ENCODE peak calls at places on chromosome 5, in six cellular contexts. S is pancreas, Z is gastrocnemius medialis, E is astrocyte, M is endodermal cell, H is cardiac muscle cell. T is an unnamed sample.

GRCh38 chr5:105573575-105573974 is 2011.0 kb upstream of the NUDT12 start:
- DNase-seq in M (no peak), Z (no peak), H (no peak), E (no peak), S (no peak), T (peak)

GRCh38 chr5:109378095-109378494 is 31.7 kb downstream of the PJA2 start:
- DNase-seq in H (no peak), M (no peak), E (no peak), Z (no peak), S (no peak), T (no peak)

GRCh38 chr5:84436866-84437265 is 52.2 kb upstream of the EDIL3 start:
- DNase-seq in H (no peak), E (peak), S (no peak), M (no peak), Z (no peak), T (peak)

GRCh38 chr5:30539004-30539634 is 654.4 kb upstream of the CDH6 start:
- DNase-seq in E (peak), H (peak), S (peak), Z (no peak), M (peak), T (peak)

GRCh38 chr5:32261198-32261597 is 51.5 kb downstream of the MTMR12 start:
- DNase-seq in Z (no peak), E (no peak), M (no peak), H (no peak), S (no peak), T (peak)

GRCh38 chr5:74865799-74866652 is at the start of gene FAM169A:
- DNase-seq in M (peak), H (peak), Z (no peak), E (peak), S (peak), T (peak)

GRCh38 chr5:177539411-177539810 is 15.0 kb downstream of the FAM193B start:
- DNase-seq in H (peak), E (peak), M (no peak), S (no peak), Z (no peak), T (peak)

GRCh38 chr5:31993182-31993961 is 180.7 kb downstream of the GOLPH3 start:
- DNase-seq in Z (no peak), E (peak), M (no peak), S (no peak), H (peak), T (peak)

GRCh38 chr5:150159741-150160179 is 4.1 kb upstream of the PDGFRB start:
- DNase-seq in E (peak), S (no peak), M (no peak), Z (no peak), H (peak), T (peak)

GRCh38 chr5:135019314-135019713 is 14.7 kb downstream of the PITX1 start:
- DNase-seq in M (no peak), S (no peak), E (no peak), Z (no peak), H (no peak), T (no peak)

GRCh38 chr5:177133119-177133844 is at the start of gene NSD1:
- DNase-seq in M (peak), S (peak), E (peak), H (peak), Z (peak), T (peak)

GRCh38 chr5:181241393-181241975 is 2.2 kb downstream of the RACK1 start:
- DNase-seq in S (no peak), E (peak), Z (no peak), H (peak), M (no peak), T (peak)

GRCh38 chr5:151182976-151183375 is 25.4 kb upstream of the ANXA6 start:
- DNase-seq in E (no peak), S (no peak), M (no peak), Z (no peak), H (no peak), T (no peak)

GRCh38 chr5:20286512-20286911 is 298.5 kb upstream of the CDH18 start:
- DNase-seq in S (no peak), Z (no peak), E (peak), M (no peak), H (peak), T (peak)

GRCh38 chr5:135034186-135034962 is at the start of gene PITX1:
- DNase-seq in E (no peak), Z (no peak), S (no peak), H (no peak), M (peak), T (no peak)

GRCh38 chr5:120874463-120874862 is 410.4 kb downstream of the PRR16 start:
- DNase-seq in E (no peak), M (no peak), H (no peak), S (no peak), Z (no peak), T (no peak)

GRCh38 chr5:73987915-73988314 is 361.9 kb downstream of the ARHGEF28 start:
- DNase-seq in M (no peak), Z (no peak), E (peak), S (no peak), H (no peak), T (no peak)

GRCh38 chr5:140547508-140548299 is at the start of gene EIF4EBP3:
- DNase-seq in M (peak), Z (peak), E (peak), S (peak), H (peak), T (peak)

GRCh38 chr5:140550147-140551079 is 3.0 kb downstream of the EIF4EBP3 start:
- DNase-seq in Z (no peak), E (no peak), S (no peak), M (peak), H (no peak), T (no peak)

GRCh38 chr5:140549237-140550144 is 2.0 kb downstream of the EIF4EBP3 start:
- DNase-seq in M (peak), E (no peak), Z (peak), H (peak), S (peak), T (peak)

GRCh38 chr5:140548300-140548688 is 832 bp downstream of the EIF4EBP3 start:
- DNase-seq in Z (peak), E (no peak), H (no peak), S (no peak), M (no peak), T (no peak)

DNA sequence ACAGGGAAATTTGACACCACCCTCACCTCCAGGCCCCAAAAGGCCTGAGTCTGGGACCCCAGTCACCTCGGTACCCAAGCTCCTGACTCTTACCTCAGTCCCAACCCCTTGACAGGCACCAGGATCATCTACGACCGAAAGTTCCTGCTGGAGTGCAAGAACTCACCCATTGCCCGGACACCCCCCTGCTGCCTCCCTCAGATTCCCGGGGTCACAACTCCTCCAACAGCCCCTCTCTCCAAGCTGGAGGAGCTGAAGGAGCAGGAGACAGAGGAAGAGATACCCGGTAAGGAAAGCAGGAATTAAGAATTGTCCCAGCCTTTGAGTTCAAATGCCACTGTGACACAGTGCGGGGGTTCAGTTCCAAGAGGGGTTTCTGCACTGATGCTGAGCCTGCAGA is 1.3 kb downstream of the EIF4EBP3 start:
- DNase-seq in H (no peak), S (peak), E (no peak), Z (no peak), M (no peak), T (no peak)
- H3K4me3 ChIP-seq in H (no peak), S (peak), E (no peak), Z (peak), M (no peak), T (no peak)

GRCh38 chr5:145838276-145838675 is 3.1 kb upstream of the PRELID2 start:
- DNase-seq in E (no peak), Z (no peak), M (peak), H (peak), S (peak), T (no peak)

GRCh38 chr5:145833616-145834200 is 1.4 kb downstream of the PRELID2 start:
- DNase-seq in Z (no peak), S (no peak), E (no peak), H (no peak), M (no peak), T (no peak)

GRCh38 chr5:145834554-145834916 is 607 bp downstream of the PRELID2 start:
- DNase-seq in H (no peak), S (peak), M (no peak), Z (no peak), E (no peak), T (peak)

GRCh38 chr5:145835839-145836222 is 689 bp upstream of the PRELID2 start:
- DNase-seq in H (no peak), S (no peak), E (no peak), M (no peak), Z (no peak), T (no peak)

DNA sequence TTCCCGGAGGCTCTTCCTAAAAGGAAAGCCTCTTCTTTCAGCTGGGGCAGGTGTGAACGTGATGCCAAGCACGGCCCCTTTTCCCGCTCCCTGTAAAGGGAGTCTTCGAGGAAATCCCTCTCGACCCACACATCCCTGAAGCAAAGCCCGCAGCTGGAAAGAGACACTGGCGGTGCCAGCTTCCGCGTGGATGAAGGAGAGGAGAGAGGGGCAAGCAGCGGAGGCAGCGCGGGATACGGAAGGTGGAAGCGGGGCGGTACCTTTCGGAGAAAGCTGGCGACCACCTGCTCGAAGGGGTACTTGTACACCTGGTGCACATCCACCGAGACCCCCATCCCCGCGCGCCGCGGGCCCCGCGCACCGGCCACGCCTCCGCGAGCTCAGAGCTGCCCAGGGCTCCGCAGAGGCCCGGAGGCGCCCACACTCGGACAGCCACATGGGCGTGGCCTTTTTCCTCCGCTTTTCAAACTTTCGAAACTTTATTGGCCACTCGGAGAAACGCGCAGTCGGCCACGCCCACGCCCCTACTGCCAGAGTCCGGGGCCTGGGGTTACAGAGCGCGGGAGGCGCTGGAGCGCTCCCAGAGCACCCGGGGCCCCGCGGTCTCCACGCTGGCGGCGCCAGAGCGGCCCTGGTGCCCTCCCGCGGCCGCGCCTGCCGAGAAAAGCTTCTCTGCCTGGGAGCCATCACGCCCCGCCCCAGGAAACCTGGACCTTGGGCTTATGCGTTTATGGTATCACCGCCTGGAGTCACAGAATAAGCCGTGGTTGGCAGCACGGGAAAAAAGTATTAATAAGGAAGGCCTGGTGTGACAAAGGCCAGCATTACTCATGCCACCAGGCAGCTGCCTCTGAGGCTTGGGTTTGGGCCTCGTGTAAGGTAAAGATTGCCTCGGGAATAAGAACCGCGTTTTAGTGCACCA is at the start of gene PRELID2:
- DNase-seq in M (peak), Z (peak), E (peak), S (peak), H (peak), T (peak)
- TF ChIP-seq CTCF in M (peak), Z (no peak), E (no peak), S (no peak), H (no peak), T (no peak)

GRCh38 chr5:169634606-169635005 is 2.5 kb upstream of the DOCK2 start:
- DNase-seq in S (no peak), E (no peak), Z (no peak), M (no peak), H (no peak), T (no peak)

GRCh38 chr5:169637856-169638190 is 748 bp downstream of the DOCK2 start:
- DNase-seq in H (no peak), S (no peak), E (no peak), M (no peak), Z (no peak), T (no peak)

GRCh38 chr5:169637085-169637855 is at the start of gene DOCK2:
- DNase-seq in H (no peak), M (peak), Z (peak), S (no peak), E (no peak), T (no peak)

GRCh38 chr5:169635933-169636332 is 1.1 kb upstream of the DOCK2 start:
- DNase-seq in H (no peak), S (no peak), Z (no peak), E (no peak), M (no peak), T (no peak)

GRCh38 chr5:169636477-169637084 is 494 bp upstream of the DOCK2 start:
- DNase-seq in H (no peak), Z (no peak), M (no peak), E (no peak), S (no peak), T (no peak)
- H3K4me3 ChIP-seq in H (no peak), Z (no peak), M (peak), E (peak), S (no peak), T (peak)

GRCh38 chr5:56481147-56481997 is 248.2 kb upstream of the ANKRD55 start:
- DNase-seq in S (peak), H (peak), M (peak), E (no peak), Z (no peak), T (peak)
- TF ChIP-seq CTCF in S (no peak), H (peak), M (peak), E (peak), Z (no peak), T (peak)

GRCh38 chr5:6188344-6188743 is 190.0 kb downstream of the MED10 start:
- DNase-seq in H (no peak), S (no peak), M (no peak), E (no peak), Z (no peak), T (no peak)
- H3K4me3 ChIP-seq in H (no peak), S (no peak), M (no peak), E (no peak), Z (no peak), T (no peak)

DNA sequence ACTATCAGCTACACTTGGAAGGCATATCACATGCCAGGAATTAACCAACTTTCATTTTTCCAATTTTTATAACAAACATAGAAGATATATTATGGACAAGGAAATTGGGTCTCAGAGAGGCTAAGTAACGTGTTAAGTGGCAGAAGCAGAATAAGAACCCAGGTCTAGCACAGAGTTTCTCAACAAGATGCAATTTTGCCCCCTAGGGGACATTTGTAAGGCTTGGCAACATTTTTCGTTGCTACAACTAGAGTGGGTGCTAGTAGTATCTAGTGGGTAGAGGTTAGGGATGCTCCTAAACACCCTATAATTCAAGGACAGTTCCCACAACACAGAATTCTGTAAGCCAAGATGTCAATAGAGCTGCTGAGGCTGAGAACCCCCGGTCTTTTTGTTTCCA is 180.6 kb downstream of the SNCAIP start:
- DNase-seq in Z (no peak), H (peak), S (no peak), M (peak), E (no peak), T (no peak)
- TF ChIP-seq CTCF in Z (no peak), H (peak), S (no peak), M (peak), E (peak), T (peak)

GRCh38 chr5:170296036-170296934 is 1.3 kb downstream of the LCP2 start:
- DNase-seq in M (no peak), Z (no peak), E (no peak), S (no peak), H (no peak), T (no peak)
- H3K4me3 ChIP-seq in M (no peak), Z (peak), E (no peak), S (no peak), H (no peak), T (no peak)

GRCh38 chr5:139474815-139475791 is 4.3 kb downstream of the SMIM33 start:
- DNase-seq in H (peak), S (no peak), E (peak), M (no peak), Z (peak), T (peak)

GRCh38 chr5:139473105-139473504 is 2.3 kb downstream of the SMIM33 start:
- DNase-seq in Z (no peak), H (peak), E (no peak), S (no peak), M (peak), T (peak)

GRCh38 chr5:139472410-139473030 is 1.7 kb downstream of the SMIM33 start:
- DNase-seq in M (peak), E (no peak), Z (no peak), H (no peak), S (no peak), T (no peak)

GRCh38 chr5:139475865-139476651 is 5.3 kb downstream of the SMIM33 start:
- DNase-seq in H (no peak), M (no peak), S (no peak), E (no peak), Z (no peak), T (no peak)

GRCh38 chr5:139473565-139473964 is 2.8 kb downstream of the SMIM33 start:
- DNase-seq in Z (no peak), E (no peak), H (peak), M (peak), S (no peak), T (no peak)
- TF ChIP-seq CTCF in Z (no peak), E (no peak), H (no peak), M (no peak), S (no peak), T (no peak)

GRCh38 chr5:10452768-10453331 is 11.2 kb downstream of the ROPN1L start:
- DNase-seq in H (peak), E (peak), S (no peak), M (peak), Z (no peak), T (peak)

GRCh38 chr5:10455273-10455670 is 13.6 kb downstream of the ROPN1L start:
- DNase-seq in E (no peak), Z (no peak), H (no peak), M (peak), S (no peak), T (no peak)

GRCh38 chr5:10456583-10457562 is 15.2 kb downstream of the ROPN1L start:
- DNase-seq in S (no peak), Z (no peak), H (peak), M (peak), E (peak), T (peak)

GRCh38 chr5:10453564-10453963 is 11.9 kb downstream of the ROPN1L start:
- DNase-seq in E (peak), S (no peak), H (peak), Z (no peak), M (peak), T (peak)

DNA sequence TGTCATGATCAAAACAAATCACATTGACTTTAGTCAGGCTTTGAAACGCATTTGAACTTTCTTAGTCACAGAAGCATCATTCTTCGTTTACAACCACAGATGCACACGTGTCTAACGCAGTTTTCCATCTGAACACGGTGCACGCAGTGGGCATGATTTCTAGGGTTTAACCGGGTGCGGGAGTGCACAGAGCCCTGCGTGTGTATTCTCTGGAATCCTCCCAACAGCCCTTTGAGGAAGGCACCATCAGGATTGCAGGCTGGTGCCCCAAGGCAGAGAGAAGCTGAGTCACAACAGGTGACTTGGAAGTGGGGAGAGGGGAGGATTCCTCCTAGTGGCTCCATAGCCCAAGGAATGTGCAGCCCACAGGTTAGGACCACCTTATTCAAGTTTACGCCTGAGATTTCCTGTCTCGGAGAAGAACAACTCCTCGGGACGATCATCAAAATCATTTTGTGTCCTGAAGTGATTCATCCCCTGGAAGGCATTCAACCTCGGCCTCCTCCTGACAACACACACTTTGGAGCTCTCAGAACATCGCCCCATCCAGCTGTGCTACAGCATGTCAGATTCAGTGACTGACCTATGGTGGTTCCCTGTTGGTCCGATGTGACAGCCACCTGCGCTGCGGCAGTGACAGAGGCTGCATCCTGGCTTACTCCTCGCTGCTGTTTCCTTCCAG is 13.1 kb downstream of the ROPN1L start:
- DNase-seq in Z (no peak), S (no peak), H (peak), E (peak), M (no peak), T (peak)
- H3K4me3 ChIP-seq in Z (no peak), S (no peak), H (no peak), E (no peak), M (no peak), T (no peak)